ENCODE peak calls at places on chromosomes 16 and 17, in four cellular contexts. B is CD8-positive, alpha-beta T cell; Z is psoas muscle; L is upper lobe of right lung. M is an unnamed sample. For H3K36me3 and H3K4me1, the result is how much of the 10 kb centered on the place peaks cover.

GRCh38 chr17:143785-144281 is 6.5 kb downstream of the SCGB1C2 start:
- DNase-seq in B (peak), Z (peak), L (peak), M (peak)

GRCh38 chr17:55259684-55260111 is 5.1 kb upstream of the HLF start:
- DNase-seq in B (no peak), Z (no peak), L (no peak), M (no peak)

GRCh38 chr17:77366558-77367245 is 225.9 kb downstream of the SEC14L1 start:
- DNase-seq in B (no peak), Z (peak), L (no peak), M (no peak)

GRCh38 chr17:16516594-16517018 is 24.6 kb upstream of the LRRC75A start:
- DNase-seq in B (no peak), Z (peak), L (no peak), M (peak)

GRCh38 chr17:63946440-63947363 is 14.6 kb upstream of the CD79B start:
- DNase-seq in B (peak), Z (no peak), L (no peak), M (peak)

GRCh38 chr17:7841622-7842379 is 7.8 kb downstream of the KDM6B start:
- DNase-seq in B (peak), Z (peak), L (peak), M (peak)

GRCh38 chr17:19017804-19018599 is 13.4 kb upstream of the FAM83G start:
- DNase-seq in B (no peak), Z (peak), L (peak), M (no peak)

GRCh38 chr17:67801626-67802175 is 23.6 kb upstream of the BPTF start:
- DNase-seq in B (no peak), Z (no peak), L (no peak), M (no peak)

GRCh38 chr17:79824893-79825579 is 14.2 kb downstream of the CBX4 start:
- DNase-seq in B (no peak), Z (no peak), L (no peak), M (no peak)

GRCh38 chr16:22262460-22262859 is 34.7 kb upstream of the POLR3E start:
- DNase-seq in B (no peak), Z (no peak), L (no peak), M (no peak)

GRCh38 chr17:43644081-43644480 is 17.6 kb downstream of the MEOX1 start:
- DNase-seq in B (no peak), Z (no peak), L (no peak), M (no peak)

GRCh38 chr17:55870044-55870443 is 119.2 kb downstream of the PCTP start:
- DNase-seq in B (no peak), Z (no peak), L (no peak), M (no peak)

GRCh38 chr16:49484936-49485335 is 111.3 kb downstream of the C16orf78 start:
- DNase-seq in B (no peak), Z (no peak), L (peak), M (no peak)

GRCh38 chr17:58324409-58325288 is 3.9 kb downstream of the TSPOAP1 start:
- DNase-seq in B (no peak), Z (no peak), L (peak), M (peak)

GRCh38 chr17:76427457-76428231 is 25.3 kb downstream of the UBE2O start:
- DNase-seq in B (no peak), Z (no peak), L (no peak), M (peak)

GRCh38 chr17:40522961-40523310 is 21.5 kb upstream of the TNS4 start:
- DNase-seq in B (no peak), Z (no peak), L (peak), M (no peak)

GRCh38 chr16:22670551-22670970 is 143.4 kb upstream of the HS3ST2 start:
- DNase-seq in B (no peak), Z (no peak), L (no peak), M (no peak)

GRCh38 chr16:49858200-49859129 is 2.6 kb upstream of the ZNF423 start:
- DNase-seq in B (no peak), Z (peak), L (peak), M (peak)

GRCh38 chr17:21209511-21210175 is 4.3 kb downstream of the TMEM11 start:
- DNase-seq in B (no peak), Z (peak), L (peak), M (no peak)

GRCh38 chr17:61380217-61380835 is 19.3 kb upstream of the TBX2 start:
- DNase-seq in B (no peak), Z (no peak), L (no peak), M (no peak)

GRCh38 chr17:9557846-9558245 is 17.8 kb downstream of the STX8 start:
- DNase-seq in B (no peak), Z (no peak), L (no peak), M (no peak)

GRCh38 chr17:17090642-17091103 is 48.4 kb downstream of the MPRIP start:
- DNase-seq in B (no peak), Z (no peak), L (peak), M (no peak)

GRCh38 chr17:4087911-4088693 is 54.7 kb downstream of the ZZEF1 start:
- DNase-seq in B (no peak), Z (peak), L (no peak), M (peak)

GRCh38 chr16:12661656-12662172 is 142.0 kb downstream of the CPPED1 start:
- DNase-seq in B (no peak), Z (no peak), L (no peak), M (peak)

GRCh38 chr17:4710693-4711634 is 532 bp downstream of the ARRB2 start:
- DNase-seq in B (peak), Z (peak), L (no peak), M (no peak)

GRCh38 chr17:29847527-29847931 is 82.5 kb downstream of the SSH2 start:
- DNase-seq in B (no peak), Z (no peak), L (no peak), M (peak)

GRCh38 chr16:21708533-21709115 is 44.9 kb downstream of the OTOA start:
- DNase-seq in B (peak), Z (peak), L (peak), M (peak)

GRCh38 chr16:78918805-78919204 is 681.7 kb downstream of the MAF start:
- DNase-seq in B (no peak), Z (no peak), L (no peak), M (no peak)

GRCh38 chr16:49594706-49595534 is 221.3 kb downstream of the C16orf78 start:
- DNase-seq in B (no peak), Z (no peak), L (no peak), M (no peak)

GRCh38 chr16:53065436-53066165 is 10.8 kb downstream of the CHD9 start:
- DNase-seq in B (no peak), Z (no peak), L (no peak), M (no peak)

GRCh38 chr16:22770866-22771265 is 43.1 kb upstream of the HS3ST2 start:
- DNase-seq in B (no peak), Z (no peak), L (no peak), M (no peak)

GRCh38 chr16:29023279-29024278 is 38.7 kb downstream of the LAT start:
- DNase-seq in B (no peak), Z (no peak), L (peak), M (no peak)

GRCh38 chr17:40175928-40176327 is 1.3 kb upstream of the RAPGEFL1 start:
- DNase-seq in B (no peak), Z (no peak), L (no peak), M (no peak)

GRCh38 chr16:84825896-84826557 is 6.2 kb downstream of the CRISPLD2 start:
- DNase-seq in B (no peak), Z (no peak), L (no peak), M (peak)

GRCh38 chr16:17295948-17296347 is 174.8 kb downstream of the XYLT1 start:
- DNase-seq in B (no peak), Z (no peak), L (no peak), M (no peak)

GRCh38 chr17:28514571-28515002 is 8.4 kb downstream of the FOXN1 start:
- DNase-seq in B (no peak), Z (no peak), L (no peak), M (no peak)
- H3K4me3 ChIP-seq in B (no peak), Z (no peak), L (no peak), M (no peak)

DNA sequence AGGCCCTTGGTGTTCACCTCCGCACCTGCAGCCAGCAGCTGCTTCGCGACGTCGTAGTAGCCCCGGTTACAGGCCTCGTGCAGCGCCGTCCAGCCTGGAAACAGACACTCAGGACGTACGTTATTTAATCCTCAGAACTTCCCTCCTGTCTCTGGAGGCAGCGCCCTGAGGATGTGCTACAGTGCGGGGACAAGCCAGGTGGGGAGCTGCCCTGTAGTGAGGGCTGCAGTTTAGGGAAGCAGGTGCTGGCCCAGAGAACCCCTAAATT is 71.0 kb downstream of the ZNF778 start:
- DNase-seq in B (no peak), Z (no peak), L (no peak), M (no peak)
- H3K36me3 ChIP-seq in B (half or more), Z (half or more), L (half or more), M (half or more)

DNA sequence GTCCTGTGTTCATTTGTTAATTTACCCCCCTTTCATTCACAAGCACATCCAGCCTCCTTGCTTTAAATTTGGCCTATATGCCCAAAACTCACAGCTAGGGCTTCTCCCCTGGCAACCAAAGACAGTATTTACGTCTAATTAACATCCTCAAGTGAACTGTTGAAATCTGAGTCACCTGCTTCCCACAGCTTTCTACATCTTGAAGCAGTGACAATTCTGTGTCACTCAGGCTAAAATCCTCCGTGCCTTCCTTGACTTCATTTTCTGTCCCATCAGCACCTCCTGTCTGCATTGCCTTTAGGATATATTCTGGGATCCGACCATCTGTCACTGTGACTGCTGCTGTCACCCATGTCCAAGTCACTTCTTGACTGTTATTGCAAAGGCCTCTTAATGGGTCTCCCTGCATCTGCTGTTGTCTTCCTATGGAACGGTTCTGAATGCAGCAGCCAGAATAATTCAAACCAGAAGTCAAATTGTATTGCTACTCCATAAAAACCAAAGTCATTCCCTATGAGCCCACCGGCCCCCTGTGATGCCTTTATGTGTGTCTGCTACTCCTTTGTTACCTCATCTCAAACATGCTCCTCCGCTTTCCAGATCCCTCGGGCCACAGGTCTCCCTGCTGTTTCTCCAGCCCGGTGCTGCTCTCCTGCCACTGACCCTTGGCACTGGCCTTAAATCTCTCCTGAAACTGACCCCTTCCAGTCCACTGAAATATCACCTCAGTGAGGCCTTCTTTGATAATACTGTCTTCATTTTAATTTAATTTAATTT is 56.9 kb downstream of the WWP2 start:
- DNase-seq in B (no peak), Z (no peak), L (no peak), M (no peak)
- H3K4me1 ChIP-seq in B (under half), Z (under half), L (under half), M (under half)

GRCh38 chr16:86428729-86429472 is 81.4 kb upstream of the FOXF1 start:
- DNase-seq in B (no peak), Z (no peak), L (no peak), M (no peak)
- H3K4me3 ChIP-seq in B (no peak), Z (no peak), L (no peak), M (no peak)

GRCh38 chr16:2230376-2230775 is 5.9 kb upstream of the DNASE1L2 start:
- DNase-seq in B (no peak), Z (no peak), L (no peak), M (no peak)

GRCh38 chr16:2229091-2229490 is 5.7 kb downstream of the E4F1 start:
- DNase-seq in B (no peak), Z (no peak), L (no peak), M (no peak)

GRCh38 chr16:2231016-2231931 is 5.0 kb upstream of the DNASE1L2 start:
- DNase-seq in B (no peak), Z (no peak), L (no peak), M (no peak)

GRCh38 chr16:2228161-2228824 is 4.9 kb downstream of the E4F1 start:
- DNase-seq in B (no peak), Z (no peak), L (no peak), M (no peak)

DNA sequence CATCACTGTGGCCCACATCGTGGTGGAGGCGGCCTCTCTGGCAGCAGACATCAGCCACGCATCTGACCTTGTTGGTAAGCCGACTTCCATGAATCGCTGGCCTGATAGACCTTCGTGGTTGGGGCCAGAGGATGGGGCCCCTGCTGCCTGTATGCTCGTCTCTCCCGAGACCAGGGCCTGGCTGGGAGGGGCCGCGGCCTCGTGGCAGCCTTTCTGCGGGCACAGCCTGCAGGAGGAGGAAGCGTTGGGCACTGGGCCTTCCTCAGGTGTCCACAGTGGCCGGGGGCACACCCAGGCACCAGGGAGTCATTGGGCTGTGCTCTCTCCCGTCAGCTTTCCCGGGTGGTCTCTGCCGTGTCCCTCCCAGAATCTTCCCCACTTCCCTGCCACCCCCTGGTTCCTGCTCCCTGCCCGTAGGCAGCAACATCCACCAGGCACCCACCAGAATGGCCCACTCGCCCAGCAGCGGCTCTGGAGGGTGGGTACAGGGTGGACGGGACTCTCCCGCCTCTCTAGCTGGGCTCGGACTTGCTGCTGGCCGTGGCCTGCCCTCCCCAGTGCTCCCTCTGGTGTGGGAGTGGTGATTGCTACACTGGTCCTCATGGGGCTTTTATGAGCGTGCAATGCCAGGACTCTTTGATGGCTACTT is 6.3 kb downstream of the E4F1 start:
- DNase-seq in B (no peak), Z (no peak), L (no peak), M (no peak)
- H3K36me3 ChIP-seq in B (under half), Z (half or more), L (half or more), M (half or more)

DNA sequence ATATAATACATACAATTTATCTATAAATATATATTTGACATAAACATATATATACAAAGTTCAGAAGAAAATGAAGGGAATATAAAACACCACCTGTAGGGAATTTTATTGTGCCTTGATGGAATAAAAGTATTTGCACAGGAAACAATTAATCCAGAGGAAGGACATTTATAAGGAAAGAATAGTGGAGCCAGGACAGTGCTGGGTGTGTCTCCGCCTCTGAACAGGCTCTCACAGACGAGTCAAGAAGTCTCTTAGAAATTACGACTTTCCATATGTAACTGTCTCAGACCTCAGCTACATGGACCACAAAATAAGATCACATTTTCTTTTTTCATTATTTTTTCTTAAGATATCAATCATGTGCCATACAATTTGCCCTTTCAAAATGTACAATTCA is 93.9 kb downstream of the TMEM114 start:
- DNase-seq in B (no peak), Z (no peak), L (no peak), M (no peak)
- H3K4me1 ChIP-seq in B (under half), Z (under half), L (under half), M (under half)

GRCh38 chr17:73592531-73592961 is 51.7 kb downstream of the SDK2 start:
- DNase-seq in B (no peak), Z (no peak), L (no peak), M (no peak)
- H3K4me3 ChIP-seq in B (peak), Z (no peak), L (no peak), M (no peak)

M was measured in adipocyte.